ENCODE peak calls at places on chromosomes 6 and 20, in six cellular contexts. A is IMR-90, U is mesenchymal stem cell, I is neuronal stem cell, V is H1, E is mesendoderm. G is an unnamed sample.

GRCh38 chr6:19757036-19757435 is 80.1 kb upstream of the ID4 start:
- DNase-seq in E (peak), A (peak), I (no peak), V (no peak), U (no peak), G (peak)

GRCh38 chr6:104669483-104669882 is 190.2 kb downstream of the HACE1 start:
- DNase-seq in V (no peak), I (no peak), A (no peak), E (no peak), U (no peak), G (no peak)

GRCh38 chr20:63101781-63102719 is 95.3 kb upstream of the BHLHE23 start:
- DNase-seq in E (peak), A (peak), I (no peak), U (peak), V (no peak), G (no peak)

GRCh38 chr6:143872211-143872610 is 7.9 kb downstream of the ZC2HC1B start:
- DNase-seq in I (no peak), U (peak), A (peak), V (no peak), E (no peak), G (no peak)

GRCh38 chr20:33668087-33668790 is 1.5 kb downstream of the ACTL10 start:
- DNase-seq in U (no peak), A (no peak), E (no peak), I (no peak), V (no peak), G (no peak)

GRCh38 chr6:117352466-117353081 is 73.2 kb downstream of the ROS1 start:
- DNase-seq in I (no peak), A (peak), U (peak), E (peak), V (no peak), G (no peak)

GRCh38 chr6:112041535-112041934 is 12.4 kb upstream of the CCN6 start:
- DNase-seq in I (no peak), U (no peak), A (no peak), V (no peak), E (peak), G (no peak)

GRCh38 chr6:136701011-136701410 is 91.3 kb downstream of the MAP3K5 start:
- DNase-seq in U (no peak), A (no peak), I (no peak), V (no peak), E (no peak), G (no peak)

GRCh38 chr6:131602913-131603312 is 25.1 kb downstream of the MED23 start:
- DNase-seq in I (no peak), E (no peak), V (no peak), A (peak), U (peak), G (peak)

GRCh38 chr20:38833857-38834164 is 28.3 kb downstream of the PPP1R16B start:
- DNase-seq in U (no peak), A (no peak), V (no peak), E (no peak), I (no peak), G (no peak)

GRCh38 chr20:64143018-64143801 is 21.0 kb upstream of the MYT1 start:
- DNase-seq in I (no peak), U (no peak), E (no peak), A (no peak), V (no peak), G (no peak)

GRCh38 chr6:97294451-97294850 is 11.4 kb upstream of the MMS22L start:
- DNase-seq in E (no peak), V (no peak), U (no peak), I (no peak), A (peak), G (no peak)

GRCh38 chr6:35044771-35045275 is 96.3 kb downstream of the TCP11 start:
- DNase-seq in U (peak), V (no peak), I (no peak), A (no peak), E (no peak), G (no peak)

GRCh38 chr6:37205997-37206340 is 36.0 kb downstream of the PIM1 start:
- DNase-seq in I (no peak), U (no peak), E (no peak), V (no peak), A (no peak), G (no peak)

GRCh38 chr6:33702345-33702977 is 9.0 kb downstream of the UQCC2 start:
- DNase-seq in I (no peak), V (no peak), A (peak), U (peak), E (peak), G (peak)

GRCh38 chr6:83633149-83633548 is 75.8 kb downstream of the SNAP91 start:
- DNase-seq in E (peak), I (no peak), U (no peak), V (no peak), A (no peak), G (no peak)

GRCh38 chr20:10509411-10509810 is 74.3 kb downstream of the SLX4IP start:
- DNase-seq in E (no peak), U (peak), A (no peak), I (no peak), V (no peak), G (no peak)

GRCh38 chr6:20976391-20976790 is 442.1 kb downstream of the CDKAL1 start:
- DNase-seq in U (no peak), E (no peak), V (no peak), A (no peak), I (no peak), G (no peak)

GRCh38 chr6:35905841-35906498 is 14.9 kb downstream of the SRPK1 start:
- DNase-seq in A (peak), V (no peak), I (no peak), E (no peak), U (no peak), G (peak)

DNA sequence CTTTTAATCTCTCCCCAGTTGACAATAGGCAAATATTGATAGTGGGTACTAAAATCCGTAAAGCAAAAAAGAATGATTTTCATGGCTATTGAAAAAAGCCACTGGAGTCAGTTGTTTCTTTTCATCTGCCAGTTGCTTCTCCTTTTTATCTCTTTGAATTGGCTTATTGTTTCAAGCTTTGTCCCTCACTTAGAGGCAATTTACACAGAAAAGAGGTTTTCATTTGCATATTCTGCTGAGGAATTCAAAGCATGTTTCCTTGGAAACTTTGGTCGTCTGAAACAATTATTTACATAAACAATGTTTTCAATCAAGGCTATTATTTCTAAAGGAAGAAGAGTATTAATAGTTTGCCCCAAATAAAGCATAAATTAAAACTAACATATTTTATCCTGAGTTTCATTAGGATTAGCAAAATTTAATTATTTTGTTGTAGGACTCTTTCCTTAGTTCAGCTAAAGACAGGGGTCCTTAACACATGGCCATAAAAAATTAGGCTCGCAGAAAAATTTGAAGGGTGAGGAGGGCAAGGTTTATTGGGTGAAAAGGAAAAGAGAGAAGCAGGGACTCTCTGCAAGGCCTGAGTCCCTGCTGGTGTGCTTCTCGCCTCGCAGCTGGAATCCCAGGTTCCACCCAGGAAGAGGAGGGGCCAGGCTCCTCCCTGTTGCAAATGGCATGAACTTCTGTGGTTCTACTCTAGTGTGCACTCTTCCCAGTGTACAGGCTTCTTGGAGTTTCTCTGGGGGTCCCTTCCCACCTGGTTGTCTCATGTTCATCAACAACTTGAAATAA is 138.8 kb upstream of the LAMA2 start:
- DNase-seq in E (peak), A (no peak), V (no peak), I (no peak), U (no peak), G (no peak)
- H2BK120ac ChIP-seq in E (no peak), A (no peak), V (peak), I (no peak), U (no peak), G (no peak)

GRCh38 chr6:17983712-17984111 is 3.7 kb downstream of the KIF13A start:
- DNase-seq in I (no peak), A (no peak), U (no peak), V (no peak), E (no peak), G (no peak)
- H3K4me3 ChIP-seq in I (no peak), A (no peak), U (no peak), V (no peak), E (no peak), G (no peak)

DNA sequence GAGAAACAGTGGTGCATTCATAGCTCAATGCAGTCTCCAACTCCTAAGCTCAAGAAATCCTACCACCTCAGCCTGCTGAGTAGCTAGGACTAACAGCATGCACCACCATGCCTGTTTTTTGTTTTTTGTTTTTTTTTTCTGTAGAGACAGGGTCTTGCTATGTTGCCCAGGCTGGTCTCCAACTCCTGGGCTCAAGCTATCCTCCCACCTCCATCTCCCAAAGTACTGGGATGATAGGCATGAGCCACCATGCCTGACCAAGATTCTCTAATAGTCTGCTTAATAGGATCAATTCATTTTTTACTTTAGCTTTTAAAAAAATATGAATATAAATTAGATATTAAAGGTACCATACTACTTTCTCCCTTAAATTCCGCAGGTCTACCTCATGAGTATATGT is 152.3 kb upstream of the BEND3 start:
- DNase-seq in I (no peak), U (no peak), E (no peak), A (no peak), V (no peak), G (no peak)
- H2BK120ac ChIP-seq in I (no peak), U (no peak), E (no peak), A (no peak), V (no peak), G (no peak)

GRCh38 chr6:99431901-99432300 is 6.8 kb upstream of the PNISR start:
- DNase-seq in U (no peak), A (no peak), I (no peak), V (no peak), E (peak), G (no peak)

GRCh38 chr6:99424761-99425646 is at the start of gene PNISR:
- DNase-seq in V (peak), U (peak), I (peak), E (peak), A (peak), G (peak)

GRCh38 chr6:99426454-99426762 is 1.3 kb upstream of the PNISR start:
- DNase-seq in A (no peak), I (no peak), U (no peak), E (peak), V (no peak), G (no peak)

GRCh38 chr6:99425647-99426453 is 742 bp upstream of the PNISR start:
- DNase-seq in I (peak), E (peak), A (peak), V (peak), U (peak), G (peak)

DNA sequence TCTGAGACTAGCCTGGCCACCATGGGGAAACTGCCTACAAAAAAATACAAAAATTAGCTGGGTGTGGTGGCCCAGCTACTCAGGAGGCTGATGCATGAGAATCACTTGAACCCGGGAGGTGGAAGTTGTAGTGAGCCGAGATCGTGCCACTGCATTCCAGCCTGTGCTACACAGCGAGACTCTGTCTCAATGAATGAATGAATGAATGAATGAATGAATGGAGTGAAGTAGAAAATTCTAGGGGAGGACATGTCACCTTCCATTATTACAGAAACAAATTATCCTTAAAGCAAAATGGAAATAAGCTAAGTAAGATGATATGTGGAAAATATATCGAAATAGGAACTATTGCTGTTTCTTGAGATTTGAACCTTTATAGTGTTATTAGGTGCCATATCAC is 2.9 kb upstream of the PNISR start:
- DNase-seq in V (no peak), A (no peak), I (no peak), U (no peak), E (no peak), G (no peak)
- H3K4me3 ChIP-seq in V (no peak), A (no peak), I (no peak), U (no peak), E (no peak), G (no peak)

DNA sequence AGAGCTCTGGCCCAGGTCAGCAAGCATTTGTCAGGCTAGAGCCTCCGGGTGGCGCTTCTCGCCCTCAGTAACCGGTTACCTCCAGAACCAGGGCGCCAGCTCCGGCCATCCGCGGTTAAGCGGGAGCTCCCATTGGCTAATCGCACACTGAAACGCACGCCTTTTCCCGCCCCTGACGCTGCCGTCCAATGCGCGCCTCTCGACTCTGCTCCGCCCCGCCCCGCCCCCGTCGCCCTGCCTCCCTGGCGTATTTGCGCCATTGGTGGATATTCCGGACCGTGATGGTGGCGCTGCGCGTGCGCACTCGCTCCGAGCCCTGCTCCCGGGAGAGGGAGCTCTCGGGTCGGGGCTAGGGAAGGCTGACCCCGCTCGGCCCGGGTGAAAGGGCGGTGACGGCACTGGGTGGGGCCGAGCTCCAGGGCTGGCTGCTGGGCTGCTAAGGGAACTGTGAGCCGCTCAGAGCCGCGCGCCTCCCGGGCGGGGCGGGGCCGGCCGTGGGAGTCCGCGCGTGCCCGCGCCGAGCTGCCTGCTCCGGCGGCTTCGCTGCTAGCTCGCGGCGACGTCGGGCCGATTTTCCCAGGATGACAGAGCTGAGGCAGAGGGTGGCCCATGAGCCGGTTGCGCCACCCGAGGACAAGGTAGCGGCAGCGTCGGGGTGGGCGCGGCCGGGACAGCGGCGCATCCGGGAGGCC is at the start of gene CDS2:
- DNase-seq in I (peak), A (peak), V (peak), U (peak), E (peak), G (peak)
- H2BK120ac ChIP-seq in I (no peak), A (peak), V (no peak), U (peak), E (no peak), G (peak)

GRCh38 chr6:139473239-139473701 is 98.8 kb upstream of the CITED2 start:
- DNase-seq in E (peak), U (peak), A (no peak), I (no peak), V (no peak), G (peak)
- H3K4me3 ChIP-seq in E (no peak), U (no peak), A (no peak), I (no peak), V (no peak), G (no peak)

GRCh38 chr20:49219091-49219923 is at the start of gene DDX27:
- DNase-seq in A (peak), U (peak), I (peak), E (peak), V (peak), G (peak)
- H2BK120ac ChIP-seq in A (peak), U (peak), I (no peak), E (no peak), V (no peak), G (peak)

GRCh38 chr6:166615059-166615770 is 11.8 kb downstream of the RPS6KA2 start:
- DNase-seq in V (no peak), E (peak), I (no peak), A (no peak), U (peak), G (no peak)
- H3K4me3 ChIP-seq in V (no peak), E (no peak), I (no peak), A (no peak), U (no peak), G (no peak)

G was measured in trophoblast cell.